ENCODE peak calls at places on chromosomes 13 and 19, in ten cellular contexts. S is RWPE1; W is DMS153; V is fibroblast of lung; M is NCI-H1694 treated with DMSO at 0.1 percent for 48 hours; O is Right ventricle myocardium superior; G is erythroblast; J is thoracic aorta; A is DMS 273 treated with DMSO at 0.1 percent for 48 hours; I is activated T-helper 2 cell treated with anti-CD3 and anti-CD28 coated beads, Interferon-gamma antibody, Interleukin-2, Interleukin-4, amounts not matched to agents 10 μg/mL and 5 μg/mL and 100 μg/mL, durations not matched to agents 14 hours and 24 hours and 36 hours. Z is an unnamed sample.

GRCh38 chr13:75661443-75661842 is 25.3 kb downstream of the LMO7 start:
- DNase-seq in O (no peak), J (no peak), W (no peak), V (no peak), M (no peak), G (no peak), S (no peak), A (no peak), I (no peak), Z (no peak)

GRCh38 chr13:25901460-25902376 is 150.1 kb downstream of the SHISA2 start:
- DNase-seq in J (no peak), A (no peak), M (no peak), S (peak), W (peak), I (peak), O (no peak), V (peak), G (no peak), Z (no peak)

GRCh38 chr19:32303193-32303592 is 42.2 kb upstream of the ZNF507 start:
- DNase-seq in S (no peak), G (no peak), V (no peak), I (no peak), M (no peak), W (no peak), J (no peak), A (no peak), O (no peak), Z (no peak)

GRCh38 chr13:73216381-73216831 is 157.6 kb downstream of the KLF5 start:
- DNase-seq in V (peak), S (no peak), O (no peak), I (no peak), A (no peak), J (no peak), W (no peak), G (no peak), M (no peak), Z (no peak)

GRCh38 chr13:42485272-42485671 is 88.7 kb upstream of the TNFSF11 start:
- DNase-seq in I (no peak), J (no peak), A (no peak), M (no peak), W (no peak), S (peak), V (no peak), O (no peak), G (no peak), Z (no peak)

GRCh38 chr19:2041436-2041685 is 9.7 kb downstream of the MKNK2 start:
- DNase-seq in S (no peak), O (peak), V (no peak), I (no peak), A (no peak), G (no peak), W (no peak), M (no peak), J (no peak), Z (no peak)

GRCh38 chr19:15683411-15683810 is 10.5 kb downstream of the CYP4F12 start:
- DNase-seq in W (no peak), V (no peak), G (no peak), J (no peak), I (no peak), O (no peak), S (no peak), M (no peak), A (no peak), Z (no peak)

GRCh38 chr19:2627319-2627829 is 75.1 kb downstream of the GNG7 start:
- DNase-seq in G (no peak), J (peak), O (peak), W (no peak), S (peak), A (no peak), V (peak), M (no peak), I (no peak), Z (peak)

GRCh38 chr13:79281335-79281734 is 124.7 kb downstream of the RBM26 start:
- DNase-seq in G (no peak), S (no peak), A (no peak), W (no peak), V (no peak), J (no peak), I (no peak), M (no peak), O (no peak), Z (no peak)

GRCh38 chr13:98664924-98665637 is 87.4 kb downstream of the SLC15A1 start:
- DNase-seq in V (no peak), I (no peak), W (no peak), O (no peak), J (no peak), G (no peak), S (no peak), A (no peak), M (no peak), Z (no peak)

GRCh38 chr19:24062222-24062621 is 24.8 kb upstream of the ZNF254 start:
- DNase-seq in S (no peak), J (no peak), I (no peak), M (no peak), W (no peak), G (no peak), A (no peak), V (no peak), O (no peak), Z (no peak)

GRCh38 chr19:46674416-46675178 is 13.6 kb upstream of the DACT3 start:
- DNase-seq in I (no peak), G (no peak), A (peak), M (no peak), V (no peak), W (no peak), O (no peak), S (peak), J (no peak), Z (no peak)

GRCh38 chr13:86563308-86563707 is 764.1 kb upstream of the SLITRK6 start:
- DNase-seq in V (peak), O (no peak), G (no peak), A (no peak), W (no peak), M (no peak), S (peak), J (no peak), I (no peak), Z (no peak)

GRCh38 chr13:69324109-69324886 is 783.3 kb upstream of the ATXN8OS start:
- DNase-seq in J (no peak), M (no peak), I (no peak), G (peak), O (no peak), W (peak), S (no peak), V (peak), A (peak), Z (no peak)

GRCh38 chr19:44988896-44989563 is 12.2 kb upstream of the RELB start:
- DNase-seq in I (peak), G (peak), V (peak), S (peak), W (no peak), J (no peak), O (peak), M (peak), A (peak), Z (peak)